ENCODE peak calls at places on chromosomes 6 and 20, in six cellular contexts. Z is breast epithelium, O is left ventricle myocardium inferior, C is B cell, E is progenitor cell of endocrine pancreas, S is heart left ventricle. K is an unnamed sample.

GRCh38 chr6:5541751-5542432 is 280.6 kb downstream of the FARS2 start:
- DNase-seq in Z (no peak), O (no peak), C (no peak), E (no peak), S (no peak), K (no peak)

GRCh38 chr20:8581451-8582183 is 449.6 kb downstream of the PLCB1 start:
- DNase-seq in Z (no peak), O (no peak), C (no peak), E (no peak), S (no peak), K (no peak)

GRCh38 chr6:49787176-49787575 is at the start of gene PGK2:
- DNase-seq in Z (no peak), O (no peak), C (no peak), E (no peak), S (no peak), K (no peak)

GRCh38 chr6:74137910-74138309 is 441.9 kb downstream of the CD109 start:
- DNase-seq in Z (no peak), O (no peak), C (no peak), E (no peak), S (no peak), K (no peak)

GRCh38 chr6:168095171-168095691 is 16.2 kb upstream of the FRMD1 start:
- DNase-seq in Z (no peak), O (peak), C (no peak), E (no peak), S (no peak), K (no peak)

GRCh38 chr20:36779656-36780025 is 6.1 kb upstream of the DSN1 start:
- DNase-seq in Z (no peak), O (no peak), C (no peak), E (no peak), S (no peak), K (no peak)

GRCh38 chr20:15619341-15619740 is 953.9 kb downstream of the KIF16B start:
- DNase-seq in Z (no peak), O (no peak), C (no peak), E (no peak), S (no peak), K (no peak)

GRCh38 chr6:31272431-31272830 is 539 bp upstream of the HLA-C start:
- DNase-seq in Z (no peak), O (no peak), C (no peak), E (no peak), S (no peak), K (no peak)

GRCh38 chr20:1758765-1759164 is 101.2 kb upstream of the SIRPG start:
- DNase-seq in Z (no peak), O (no peak), C (no peak), E (no peak), S (no peak), K (no peak)

GRCh38 chr20:53838311-53838873 is 232.0 kb downstream of the BCAS1 start:
- DNase-seq in Z (no peak), O (no peak), C (no peak), E (no peak), S (no peak), K (no peak)

GRCh38 chr6:150142657-150143501 is at the start of gene PPP1R14C:
- DNase-seq in Z (no peak), O (peak), C (peak), E (peak), S (peak), K (peak)

GRCh38 chr6:154276810-154277577 is 79.6 kb downstream of the IPCEF1 start:
- DNase-seq in Z (no peak), O (no peak), C (peak), E (no peak), S (no peak), K (no peak)

GRCh38 chr20:56463428-56463827 is 5.0 kb upstream of the RTF2 start:
- DNase-seq in Z (no peak), O (no peak), C (no peak), E (no peak), S (no peak), K (no peak)

GRCh38 chr20:35329435-35330139 is 37.4 kb upstream of the FAM83C start:
- DNase-seq in Z (no peak), O (no peak), C (peak), E (no peak), S (no peak), K (peak)

GRCh38 chr6:135451617-135452190 is 45.8 kb downstream of the AHI1 start:
- DNase-seq in Z (no peak), O (no peak), C (peak), E (no peak), S (no peak), K (no peak)

DNA sequence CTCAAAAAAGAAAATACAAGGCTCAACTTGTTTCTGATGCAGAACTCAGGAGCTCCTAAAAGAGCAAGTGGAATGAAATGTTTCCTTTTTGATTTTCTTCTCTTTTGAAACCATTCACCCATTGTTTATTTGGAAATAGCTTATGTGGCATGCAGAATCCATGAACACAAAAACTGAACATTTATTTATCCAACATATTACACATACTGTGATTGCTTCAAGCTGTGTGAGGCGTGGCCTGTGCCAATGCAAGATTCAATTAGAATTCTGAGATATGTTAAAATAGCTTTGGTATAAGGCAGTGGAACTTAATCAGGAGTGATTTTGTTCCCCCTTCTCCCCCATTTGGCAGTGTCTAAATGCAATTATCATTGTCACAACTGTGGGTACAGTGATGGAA is 45.9 kb upstream of the CARMIL1 start:
- DNase-seq in Z (no peak), O (no peak), C (no peak), E (no peak), S (no peak), K (no peak)
- TF ChIP-seq CTCF in Z (no peak), O (no peak), C (no peak), E (no peak), S (no peak), K (no peak)

GRCh38 chr6:164897523-164898094 is 411.8 kb downstream of the C6orf118 start:
- DNase-seq in Z (no peak), O (no peak), C (no peak), E (no peak), S (no peak), K (no peak)
- TF ChIP-seq CTCF in Z (no peak), O (no peak), C (no peak), E (peak), S (no peak), K (no peak)

GRCh38 chr6:138393871-138394783 is 9.9 kb upstream of the HEBP2 start:
- DNase-seq in Z (no peak), O (no peak), C (peak), E (no peak), S (no peak), K (no peak)

GRCh38 chr6:138396709-138397108 is 7.3 kb upstream of the HEBP2 start:
- DNase-seq in Z (no peak), O (no peak), C (no peak), E (no peak), S (no peak), K (no peak)

GRCh38 chr6:138401960-138402832 is 1.8 kb upstream of the HEBP2 start:
- DNase-seq in Z (no peak), O (no peak), C (no peak), E (no peak), S (no peak), K (no peak)

GRCh38 chr6:138400326-138400725 is 3.7 kb upstream of the HEBP2 start:
- DNase-seq in Z (no peak), O (no peak), C (no peak), E (no peak), S (no peak), K (no peak)

DNA sequence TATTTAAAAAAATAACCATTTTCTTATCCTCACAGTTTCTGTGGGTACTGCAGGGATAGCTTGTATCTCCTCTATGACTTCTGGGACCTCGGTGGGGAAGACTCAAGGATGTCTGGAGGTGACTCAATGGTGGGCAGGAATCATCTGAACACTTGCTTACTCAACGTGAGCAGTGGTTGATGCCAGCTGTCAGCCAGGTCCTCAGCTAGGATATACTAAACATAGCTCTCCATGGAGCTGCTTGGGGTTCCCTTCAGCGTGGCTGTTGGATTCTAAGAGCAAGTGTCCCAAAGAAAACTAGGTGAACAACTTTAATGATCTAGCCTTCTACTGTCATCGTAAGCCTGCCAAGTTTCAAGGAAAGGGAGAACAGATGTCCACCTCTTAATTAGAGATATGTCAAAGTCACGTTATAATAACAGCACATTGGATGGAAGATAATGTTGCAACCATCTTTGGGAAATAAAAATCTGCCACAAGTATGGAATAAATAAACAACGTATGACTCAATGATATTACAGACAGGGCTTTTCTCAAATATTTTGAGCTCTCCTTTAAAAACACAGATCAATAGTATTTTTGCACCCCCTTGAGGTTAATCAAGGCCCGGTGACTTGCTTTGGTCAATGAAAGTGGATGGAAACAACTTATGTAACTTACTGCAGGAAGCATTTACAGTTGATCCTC is 6.8 kb upstream of the HEBP2 start:
- DNase-seq in Z (no peak), O (no peak), C (no peak), E (no peak), S (no peak), K (no peak)
- TF ChIP-seq CTCF in Z (no peak), O (no peak), C (no peak), E (no peak), S (no peak), K (no peak)

GRCh38 chr6:113185299-113185698 is 671.8 kb upstream of the MARCKS start:
- DNase-seq in Z (no peak), O (peak), C (no peak), E (no peak), S (no peak), K (no peak)

GRCh38 chr6:113184736-113185135 is 672.4 kb upstream of the MARCKS start:
- DNase-seq in Z (no peak), O (peak), C (no peak), E (no peak), S (peak), K (no peak)

GRCh38 chr6:113181164-113181563 is 676.0 kb upstream of the MARCKS start:
- DNase-seq in Z (no peak), O (no peak), C (no peak), E (no peak), S (no peak), K (no peak)

GRCh38 chr6:113182370-113183141 is 674.6 kb upstream of the MARCKS start:
- DNase-seq in Z (no peak), O (no peak), C (no peak), E (no peak), S (no peak), K (no peak)

DNA sequence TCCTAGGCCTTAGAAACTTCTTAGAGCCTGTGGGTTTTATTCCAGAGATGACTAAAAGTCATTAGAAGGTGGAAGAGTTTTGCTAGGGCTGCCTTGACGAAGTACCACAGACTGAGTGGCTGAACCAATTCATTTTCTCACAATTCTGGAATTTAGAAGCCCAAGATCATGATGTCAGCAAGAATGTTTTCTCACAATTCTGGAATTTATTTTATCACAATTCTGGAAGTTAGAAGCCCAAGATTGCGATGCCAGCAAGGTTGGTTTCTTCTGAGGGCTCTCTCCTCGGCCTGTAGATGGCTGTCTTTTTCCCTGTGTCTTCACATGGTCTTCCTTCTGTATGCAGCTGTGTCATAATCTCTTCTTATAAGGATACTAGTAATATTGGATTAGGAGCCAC is 672.9 kb upstream of the MARCKS start:
- DNase-seq in Z (no peak), O (no peak), C (no peak), E (no peak), S (no peak), K (no peak)
- TF ChIP-seq CTCF in Z (no peak), O (no peak), C (no peak), E (no peak), S (no peak), K (no peak)

GRCh38 chr6:47809863-47810262 is 28.0 kb downstream of the OPN5 start:
- DNase-seq in Z (no peak), O (no peak), C (no peak), E (no peak), S (no peak), K (peak)

GRCh38 chr6:47810885-47811284 is 29.1 kb downstream of the OPN5 start:
- DNase-seq in Z (no peak), O (no peak), C (no peak), E (no peak), S (no peak), K (no peak)
- TF ChIP-seq CTCF in Z (no peak), O (no peak), C (no peak), E (no peak), S (no peak), K (no peak)

DNA sequence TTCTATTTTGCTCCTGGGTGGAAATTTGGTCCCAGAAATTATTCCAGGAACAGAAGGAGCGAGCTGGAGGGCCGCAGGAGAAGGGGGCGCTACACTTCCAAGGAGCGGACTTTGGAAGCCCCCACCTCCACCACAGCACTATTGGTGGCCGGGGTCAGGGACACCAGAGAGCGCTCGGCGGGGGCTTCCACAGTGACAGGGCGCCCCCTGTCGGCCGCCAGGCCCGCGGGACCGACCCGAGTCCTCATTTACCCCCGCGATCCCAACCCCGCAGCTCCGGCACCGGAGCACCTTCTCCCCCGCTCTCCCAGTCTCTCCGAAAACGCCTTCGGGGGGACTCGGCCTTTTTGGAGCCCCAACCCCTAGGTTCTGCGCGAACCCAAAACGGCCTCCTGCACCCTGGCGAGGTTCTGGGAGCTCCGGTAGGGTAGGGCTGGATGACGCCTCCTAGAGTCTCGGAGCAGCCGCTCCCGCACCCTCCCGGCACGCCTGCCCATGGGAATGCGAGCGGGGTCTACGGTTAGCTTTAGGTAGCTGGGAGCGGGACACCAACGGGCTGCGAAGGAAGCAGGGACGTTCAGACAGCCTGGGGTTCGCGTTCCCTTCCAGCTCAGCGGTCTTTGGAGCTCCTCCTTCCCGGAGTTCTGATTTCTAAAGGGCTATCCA is 2.4 kb upstream of the FOXA2 start:
- DNase-seq in Z (no peak), O (no peak), C (peak), E (peak), S (no peak), K (peak)
- TF ChIP-seq CTCF in Z (no peak), O (peak), C (no peak), E (peak), S (peak), K (peak)

GRCh38 chr6:106688177-106688951 is 59.0 kb downstream of the QRSL1 start:
- DNase-seq in Z (no peak), O (no peak), C (no peak), E (no peak), S (no peak), K (no peak)
- TF ChIP-seq CTCF in Z (no peak), O (no peak), C (no peak), E (no peak), S (no peak), K (no peak)

DNA sequence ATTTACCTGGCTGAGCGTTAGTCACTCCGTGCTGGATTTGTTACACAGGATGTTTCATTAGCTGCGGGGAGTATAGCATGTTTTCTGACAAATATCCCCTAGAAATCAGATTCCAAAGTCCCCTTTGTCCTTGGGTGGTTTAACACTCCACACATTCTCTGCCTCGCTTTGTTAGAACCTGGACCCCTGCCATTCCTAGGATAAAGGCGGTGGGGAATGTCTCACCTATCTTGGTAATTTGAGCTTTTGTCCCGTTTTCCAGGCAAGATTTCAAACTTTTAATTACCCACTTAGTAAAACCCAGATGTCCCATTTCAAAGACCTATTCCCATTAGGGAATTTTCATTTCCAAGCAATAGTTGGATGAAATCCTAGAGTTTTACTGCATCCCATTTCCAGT is 501.0 kb upstream of the MAP3K7 start:
- DNase-seq in Z (no peak), O (no peak), C (no peak), E (no peak), S (no peak), K (no peak)
- TF ChIP-seq CTCF in Z (no peak), O (no peak), C (no peak), E (no peak), S (no peak), K (no peak)

DNA sequence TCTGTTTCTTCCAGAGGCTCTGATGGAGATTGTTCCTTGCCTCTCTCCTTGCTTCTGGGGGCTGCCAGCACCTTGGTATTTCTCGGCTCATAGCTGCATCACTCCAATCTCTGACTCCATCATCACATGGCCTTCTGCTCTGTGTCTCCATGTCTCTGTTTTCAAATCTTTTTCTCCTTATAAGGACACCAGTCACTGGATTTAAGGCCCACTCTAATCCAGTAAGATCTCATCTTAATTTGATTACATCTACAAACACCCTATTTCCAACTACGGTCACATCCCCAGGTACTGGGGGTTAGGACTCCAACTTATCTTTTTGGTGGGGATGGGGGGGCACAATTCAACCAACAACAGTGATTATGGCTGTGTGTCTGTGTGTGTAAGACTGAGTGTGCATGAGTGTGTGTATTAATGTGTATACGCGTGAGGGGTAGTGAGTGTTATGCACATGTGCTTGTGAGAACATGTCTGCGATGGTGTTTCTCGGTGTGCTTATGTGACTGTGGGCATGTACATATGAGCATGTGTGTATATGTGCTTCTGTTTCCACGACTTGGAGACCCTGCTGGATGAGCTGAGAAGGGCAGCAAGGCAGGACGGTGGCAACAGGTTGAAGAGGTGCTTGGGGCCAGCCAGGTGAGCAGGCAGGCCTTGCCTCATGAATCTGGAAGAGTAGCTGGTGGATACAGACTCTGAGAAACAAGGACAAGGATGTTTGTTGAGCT is 130.5 kb downstream of the MRPL14 start:
- DNase-seq in Z (no peak), O (no peak), C (no peak), E (no peak), S (no peak), K (no peak)
- TF ChIP-seq CTCF in Z (no peak), O (no peak), C (no peak), E (no peak), S (no peak), K (no peak)

DNA sequence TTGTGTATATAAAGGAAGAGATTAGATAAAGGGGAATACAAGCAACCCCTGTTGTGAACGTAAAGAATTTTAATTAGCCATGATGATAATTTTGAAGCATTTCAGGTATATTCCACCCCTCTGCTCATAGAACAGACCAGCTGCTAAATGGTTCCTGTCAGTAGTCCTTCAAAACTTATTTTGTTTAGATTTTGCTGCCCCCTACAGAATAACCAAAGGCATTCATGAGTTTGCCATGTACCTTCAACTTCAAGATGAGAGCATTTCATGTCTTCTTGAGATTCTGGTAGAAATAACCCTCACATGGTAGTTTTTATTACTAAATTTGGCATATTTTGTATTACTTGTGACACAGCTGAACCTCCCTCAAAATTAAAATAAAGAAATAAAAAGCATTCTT is 1586.7 kb downstream of the HACE1 start:
- DNase-seq in Z (no peak), O (no peak), C (no peak), E (no peak), S (no peak), K (no peak)
- TF ChIP-seq CTCF in Z (no peak), O (peak), C (no peak), E (peak), S (peak), K (peak)

K was measured in nephron progenitor cell.